ENCODE peak calls at places on chromosomes 1 and 21, in four cellular contexts. L is IMR-90; S is ACHN; O is stimulated activated CD4-positive, alpha-beta T cell treated with anti-CD3 and anti-CD28 coated beads, Interleukin-4, amount 100 ng/mL, for 24 hours. I is an unnamed sample.

GRCh38 chr1:114368560-114369255 is 142.3 kb downstream of the TRIM33 start:
- DNase-seq in L (no peak), S (no peak), O (no peak), I (no peak)

GRCh38 chr21:42010507-42011493 is 640 bp upstream of the ZBTB21 start:
- DNase-seq in O (peak), S (peak), L (no peak), I (peak)

GRCh38 chr1:187074445-187075045 is 245.8 kb downstream of the PLA2G4A start:
- DNase-seq in L (no peak), O (no peak), S (no peak), I (no peak)

GRCh38 chr1:52702886-52703787 is 5.0 kb upstream of the COA7 start:
- DNase-seq in S (peak), L (peak), O (peak), I (peak)

GRCh38 chr1:37925316-37925715 is 21.5 kb downstream of the INPP5B start:
- DNase-seq in S (no peak), O (no peak), L (no peak), I (no peak)

GRCh38 chr1:32753532-32754281 is 51.1 kb upstream of the SYNC start:
- DNase-seq in S (peak), L (peak), O (peak), I (peak)

GRCh38 chr1:207049974-207050391 is 1.0 kb downstream of the YOD1 start:
- DNase-seq in S (peak), L (peak), O (peak), I (peak)

GRCh38 chr1:116951175-116951935 is 41.6 kb downstream of the PTGFRN start:
- DNase-seq in O (no peak), L (peak), S (no peak), I (no peak)

GRCh38 chr1:81254068-81254467 is 546.7 kb upstream of the ADGRL2 start:
- DNase-seq in S (no peak), O (no peak), L (no peak), I (no peak)

GRCh38 chr1:10252508-10252907 is 42.1 kb downstream of the KIF1B start:
- DNase-seq in L (peak), S (peak), O (no peak), I (no peak)

GRCh38 chr1:109135940-109136339 is 22.0 kb downstream of the ELAPOR1 start:
- DNase-seq in S (no peak), L (no peak), O (no peak), I (no peak)

GRCh38 chr1:109669246-109669948 is 1.5 kb downstream of the GSTM2 start:
- DNase-seq in S (no peak), O (no peak), L (no peak), I (no peak)

GRCh38 chr1:228018961-228019721 is 12.3 kb downstream of the WNT3A start:
- DNase-seq in O (no peak), L (no peak), S (no peak), I (no peak)

GRCh38 chr1:85274969-85275453 is 1.4 kb downstream of the BCL10 start:
- DNase-seq in S (peak), O (no peak), L (peak), I (no peak)

GRCh38 chr21:46181953-46182547 is 2.2 kb downstream of the SPATC1L start:
- DNase-seq in S (no peak), O (no peak), L (no peak), I (no peak)

GRCh38 chr1:2644171-2644570 is 11.4 kb upstream of the MMEL1 start:
- DNase-seq in O (no peak), S (no peak), L (no peak), I (no peak)

GRCh38 chr1:156488566-156489165 is 11.9 kb downstream of the MEF2D start:
- DNase-seq in L (no peak), S (no peak), O (peak), I (no peak)

GRCh38 chr1:5481889-5482288 is 510.3 kb downstream of the NPHP4 start:
- DNase-seq in O (peak), L (no peak), S (no peak), I (no peak)

GRCh38 chr1:235304549-235305451 is 23.2 kb downstream of the ARID4B start:
- DNase-seq in S (no peak), L (peak), O (peak), I (no peak)